ENCODE peak calls at places on chromosomes 11 and 22, in four cellular contexts. S is HEK293T, P is GM12878, T is HepG2. R is an unnamed sample.

GRCh38 chr11:116189378-116190170 is 583.2 kb downstream of the BUD13 start:
- DNase-seq in S (peak), P (no peak), T (no peak), R (no peak)

GRCh38 chr22:17366830-17367229 is 2.4 kb upstream of the CECR2 start:
- DNase-seq in S (peak), P (no peak), T (no peak), R (peak)

GRCh38 chr11:64447717-64448598 is 89.0 kb downstream of the RPS6KA4 start:
- DNase-seq in S (no peak), P (peak), T (no peak), R (no peak)

GRCh38 chr11:113473983-113474361 is 1.2 kb downstream of the DRD2 start:
- DNase-seq in S (no peak), P (no peak), T (no peak), R (no peak)

GRCh38 chr22:38282397-38282796 is 9.6 kb upstream of the TMEM184B start:
- DNase-seq in S (no peak), P (no peak), T (no peak), R (no peak)

GRCh38 chr11:60835472-60835871 is 6.4 kb upstream of the CCDC86 start:
- DNase-seq in S (no peak), P (no peak), T (no peak), R (no peak)

GRCh38 chr22:19990609-19991394 is 25.8 kb downstream of the ARVCF start:
- DNase-seq in S (no peak), P (no peak), T (no peak), R (no peak)

GRCh38 chr11:93857413-93858185 is 7.2 kb upstream of the VSTM5 start:
- DNase-seq in S (no peak), P (no peak), T (no peak), R (no peak)

GRCh38 chr11:79045018-79045787 is 395.6 kb downstream of the TENM4 start:
- DNase-seq in S (no peak), P (no peak), T (no peak), R (no peak)

GRCh38 chr11:10639350-10639749 is 54.2 kb downstream of the IRAG1 start:
- DNase-seq in S (no peak), P (no peak), T (no peak), R (no peak)

GRCh38 chr22:27572267-27572666 is 229.3 kb downstream of the MN1 start:
- DNase-seq in S (no peak), P (no peak), T (no peak), R (no peak)

GRCh38 chr11:116384407-116384806 is 388.4 kb downstream of the BUD13 start:
- DNase-seq in S (no peak), P (no peak), T (no peak), R (no peak)

GRCh38 chr11:65719887-65720236 is 736 bp downstream of the RNASEH2C start:
- DNase-seq in S (peak), P (no peak), T (no peak), R (peak)

GRCh38 chr22:21937821-21938070 is 14.9 kb downstream of the PPM1F start:
- DNase-seq in S (no peak), P (no peak), T (no peak), R (no peak)

GRCh38 chr11:12119502-12119901 is 9.1 kb downstream of the MICAL2 start:
- DNase-seq in S (no peak), P (no peak), T (no peak), R (no peak)

GRCh38 chr22:23683545-23683944 is 7.3 kb upstream of the RGL4 start:
- DNase-seq in S (no peak), P (no peak), T (no peak), R (no peak)

GRCh38 chr11:65581928-65582327 is 6.1 kb downstream of the EHBP1L1 start:
- DNase-seq in S (no peak), P (no peak), T (no peak), R (no peak)

GRCh38 chr11:100769165-100769564 is 82.1 kb downstream of the ARHGAP42 start:
- DNase-seq in S (no peak), P (no peak), T (no peak), R (no peak)

GRCh38 chr11:73218830-73219215 is 742 bp downstream of the P2RY2 start:
- DNase-seq in S (no peak), P (no peak), T (no peak), R (no peak)

GRCh38 chr11:73219396-73220285 is 1.6 kb downstream of the P2RY2 start:
- DNase-seq in S (no peak), P (no peak), T (no peak), R (no peak)

GRCh38 chr11:73217131-73217809 is 811 bp upstream of the P2RY2 start:
- DNase-seq in S (no peak), P (no peak), T (no peak), R (no peak)

GRCh38 chr11:73217810-73218105 is 323 bp upstream of the P2RY2 start:
- DNase-seq in S (no peak), P (no peak), T (no peak), R (no peak)

GRCh38 chr11:73218106-73218829 is at the start of gene P2RY2:
- DNase-seq in S (peak), P (no peak), T (peak), R (no peak)
- TF ChIP-seq FOXK2 in S (no peak), P (no peak), T (no peak), R (no peak)

DNA sequence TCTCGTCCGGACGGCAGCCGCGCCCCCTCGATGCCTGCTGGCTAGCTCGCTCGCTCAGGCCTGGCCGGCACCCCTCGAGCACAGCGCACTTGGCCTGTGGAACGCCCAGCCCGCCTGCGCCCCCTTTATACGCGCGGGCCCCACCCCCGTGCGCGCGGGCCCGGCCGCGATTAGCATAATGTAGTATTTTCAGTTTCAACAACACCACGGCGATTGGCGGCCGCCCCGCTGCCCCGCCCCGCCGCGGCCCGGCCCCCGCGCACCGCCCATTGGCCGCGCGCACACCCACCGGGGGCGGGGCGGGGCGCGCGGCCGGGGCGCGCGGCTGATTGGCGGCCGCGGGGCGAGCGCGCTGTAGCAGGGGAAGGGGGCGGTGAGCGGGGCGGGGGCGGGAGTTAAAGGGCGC is at the start of gene CDKN1C:
- DNase-seq in S (peak), P (no peak), T (no peak), R (peak)
- TF ChIP-seq FOXK2 in S (no peak), P (no peak), T (no peak), R (no peak)

DNA sequence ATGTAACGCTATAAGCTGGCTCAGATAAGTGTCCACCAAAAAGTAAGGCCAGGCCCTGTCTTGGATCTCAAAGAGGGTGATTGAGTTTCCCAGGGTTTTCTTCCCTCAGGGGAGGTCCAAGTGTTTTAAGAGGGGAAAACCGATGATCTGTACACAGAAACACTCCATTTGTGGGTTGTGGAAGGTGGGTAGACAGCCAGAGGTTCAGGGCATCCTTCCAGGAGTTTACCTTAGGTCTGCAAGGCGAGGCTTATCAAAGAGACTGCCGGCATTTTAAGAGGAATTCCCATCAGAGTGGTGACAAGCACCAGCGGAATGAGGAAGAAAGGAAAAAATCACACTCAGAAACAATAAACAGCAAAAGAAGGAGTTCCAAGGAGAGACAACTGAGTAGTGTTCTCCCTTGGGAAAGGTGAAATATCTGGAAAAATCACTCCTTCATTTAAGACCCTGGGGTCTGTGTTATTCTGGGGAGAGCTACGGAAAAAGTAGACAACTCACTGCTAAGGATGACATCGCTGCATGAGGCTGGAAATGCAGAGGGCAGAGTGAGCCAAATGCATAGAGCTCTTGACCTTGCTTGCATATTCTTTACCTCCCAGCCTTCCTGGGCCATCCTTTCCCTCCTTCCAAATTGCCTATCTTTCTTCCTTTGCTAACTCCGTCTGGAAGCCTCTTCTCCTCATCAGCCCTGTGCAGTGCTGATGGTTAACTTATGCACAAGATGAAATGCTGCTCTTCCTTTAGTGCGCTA is 22.1 kb upstream of the MMP7 start:
- DNase-seq in S (no peak), P (no peak), T (peak), R (no peak)
- TF ChIP-seq FOXK2 in S (no peak), P (no peak), T (no peak), R (no peak)

DNA sequence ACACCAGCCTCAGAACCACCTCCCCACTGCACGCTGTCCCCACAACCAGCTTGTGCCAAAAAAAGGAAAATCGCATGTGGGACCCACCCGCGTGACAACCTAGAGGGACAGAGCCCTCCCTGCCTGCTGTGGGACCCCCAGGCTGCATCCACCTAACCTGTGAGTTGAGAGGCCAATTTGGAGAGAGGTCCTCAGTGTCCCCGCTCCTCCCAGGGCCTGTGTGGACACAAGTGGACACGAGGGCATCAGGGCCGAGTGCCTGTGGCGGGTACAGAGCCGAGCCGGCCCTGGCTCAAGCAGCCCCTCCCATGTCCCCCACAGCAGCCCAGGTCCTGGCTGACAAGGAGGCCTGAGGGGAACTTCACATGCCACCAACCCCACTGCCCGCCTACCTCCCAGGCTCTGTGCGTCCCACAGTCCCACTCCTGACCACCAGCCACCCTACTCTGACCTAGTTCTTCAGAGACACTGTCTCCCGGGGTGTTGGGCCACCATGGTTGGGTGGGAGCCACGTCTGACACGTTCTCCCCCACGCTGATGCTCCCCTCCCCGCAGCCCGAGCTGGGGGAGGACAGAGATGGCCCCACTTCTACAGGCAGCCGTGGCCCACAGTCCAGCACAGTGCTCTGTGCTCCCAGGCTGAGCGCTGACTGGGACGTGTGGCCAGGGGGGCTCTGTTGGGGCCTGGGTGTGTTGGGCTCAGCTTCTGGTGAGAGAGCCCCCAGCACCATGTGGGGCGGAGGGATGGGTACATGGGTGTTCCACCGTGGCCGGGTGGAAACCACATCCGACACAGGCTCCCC is 19.2 kb downstream of the SELENOO start:
- DNase-seq in S (no peak), P (no peak), T (no peak), R (no peak)
- TF ChIP-seq FOXK2 in S (no peak), P (no peak), T (no peak), R (no peak)

GRCh38 chr22:29314537-29315285 is 786 bp downstream of the RASL10A start:
- DNase-seq in S (no peak), P (no peak), T (no peak), R (no peak)
- TF ChIP-seq FOXK2 in S (no peak), P (no peak), T (no peak), R (no peak)

GRCh38 chr22:46663436-46664100 is 43.4 kb downstream of the GRAMD4 start:
- DNase-seq in S (no peak), P (no peak), T (no peak), R (no peak)
- TF ChIP-seq FOXK2 in S (no peak), P (no peak), T (no peak), R (no peak)

GRCh38 chr11:17518366-17518765 is 25.9 kb downstream of the USH1C start:
- DNase-seq in S (no peak), P (no peak), T (no peak), R (no peak)
- TF ChIP-seq FOXK2 in S (no peak), P (no peak), T (no peak), R (no peak)

GRCh38 chr11:70139785-70140410 is 61.8 kb downstream of the ANO1 start:
- DNase-seq in S (no peak), P (no peak), T (no peak), R (no peak)
- TF ChIP-seq FOXK2 in S (no peak), P (no peak), T (no peak), R (no peak)

GRCh38 chr11:110713469-110713776 is 1.2 kb upstream of the ARHGAP20 start:
- DNase-seq in S (no peak), P (no peak), T (no peak), R (no peak)

GRCh38 chr11:110711448-110711775 is 825 bp downstream of the ARHGAP20 start:
- DNase-seq in S (no peak), P (no peak), T (no peak), R (no peak)

GRCh38 chr11:110711776-110712642 is at the start of gene ARHGAP20:
- DNase-seq in S (peak), P (no peak), T (peak), R (peak)

GRCh38 chr11:110710520-110711381 is 1.5 kb downstream of the ARHGAP20 start:
- DNase-seq in S (peak), P (no peak), T (peak), R (no peak)

GRCh38 chr11:110712643-110713468 is 619 bp upstream of the ARHGAP20 start:
- DNase-seq in S (peak), P (no peak), T (no peak), R (no peak)
- TF ChIP-seq FOXK2 in S (no peak), P (no peak), T (no peak), R (no peak)

DNA sequence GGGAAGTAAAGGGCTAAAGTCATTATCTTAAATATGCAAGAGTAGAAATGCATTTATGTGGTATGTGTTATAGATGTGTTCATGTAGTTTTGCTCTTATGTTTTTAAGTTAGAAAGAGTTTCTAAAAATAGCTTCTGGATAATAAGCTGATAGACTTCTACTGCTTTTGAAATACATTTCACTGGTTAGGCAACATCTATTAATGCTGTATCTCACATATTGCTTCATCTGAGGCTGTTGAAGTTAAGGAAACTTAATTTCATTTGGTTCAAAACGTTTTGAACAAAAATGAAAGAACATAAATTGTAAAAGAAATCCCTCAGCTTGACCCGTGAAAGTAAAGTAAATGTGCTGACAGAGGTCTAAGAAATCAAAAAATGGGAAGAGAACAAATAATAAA is 164.0 kb upstream of the CTSC start:
- DNase-seq in S (no peak), P (no peak), T (no peak), R (no peak)
- TF ChIP-seq FOXK2 in S (no peak), P (no peak), T (no peak), R (no peak)